ENCODE peak calls at places on chromosome 5, in four cellular contexts. One of them, this sample, is unnamed.

GRCh38 chr5:88826959-88827585 is 55.9 kb downstream of the MEF2C start:
- DNase-seq in hypothalamus: no peak
- DNase-seq in lung: no peak
- DNase-seq in HT-29: peak
- DNase-seq in this sample: no peak

GRCh38 chr5:141734501-141735231 is 52.6 kb upstream of the ARAP3 start:
- DNase-seq in hypothalamus: no peak
- DNase-seq in HT-29: peak
- DNase-seq in lung: no peak
- DNase-seq in this sample: no peak

GRCh38 chr5:82277613-82277986 is 554 bp downstream of the RPS23 start:
- DNase-seq in lung: no peak
- DNase-seq in hypothalamus: no peak
- DNase-seq in HT-29: no peak
- DNase-seq in this sample: no peak

GRCh38 chr5:10351199-10351881 is 2.2 kb upstream of the MARCHF6 start:
- DNase-seq in lung: no peak
- DNase-seq in HT-29: no peak
- DNase-seq in hypothalamus: no peak
- DNase-seq in this sample: peak

GRCh38 chr5:169296456-169297220 is 4.3 kb downstream of the SLIT3 start:
- DNase-seq in hypothalamus: no peak
- DNase-seq in lung: peak
- DNase-seq in HT-29: no peak
- DNase-seq in this sample: no peak

GRCh38 chr5:1118231-1118698 is 6.4 kb upstream of the SLC12A7 start:
- DNase-seq in lung: no peak
- DNase-seq in hypothalamus: no peak
- DNase-seq in HT-29: peak
- DNase-seq in this sample: no peak

GRCh38 chr5:2143646-2144386 is 261.1 kb upstream of the IRX4 start:
- DNase-seq in lung: no peak
- DNase-seq in HT-29: no peak
- DNase-seq in hypothalamus: no peak
- DNase-seq in this sample: no peak

GRCh38 chr5:27038476-27038875 is at the start of gene CDH9:
- DNase-seq in HT-29: no peak
- DNase-seq in lung: no peak
- DNase-seq in hypothalamus: no peak
- DNase-seq in this sample: no peak

GRCh38 chr5:10935536-10935935 is 174.5 kb upstream of the DAP start:
- DNase-seq in hypothalamus: no peak
- DNase-seq in HT-29: no peak
- DNase-seq in lung: no peak
- DNase-seq in this sample: no peak

GRCh38 chr5:103021310-103021709 is 98.6 kb downstream of the GIN1 start:
- DNase-seq in lung: no peak
- DNase-seq in hypothalamus: no peak
- DNase-seq in HT-29: no peak
- DNase-seq in this sample: no peak

GRCh38 chr5:67249590-67249895 is 52.9 kb upstream of the CD180 start:
- DNase-seq in hypothalamus: no peak
- DNase-seq in HT-29: no peak
- DNase-seq in lung: no peak
- DNase-seq in this sample: no peak

GRCh38 chr5:81789033-81789432 is 38.1 kb upstream of the SSBP2 start:
- DNase-seq in HT-29: no peak
- DNase-seq in lung: no peak
- DNase-seq in hypothalamus: no peak
- DNase-seq in this sample: no peak

GRCh38 chr5:67493676-67494075 is 297.1 kb upstream of the CD180 start:
- DNase-seq in HT-29: peak
- DNase-seq in lung: no peak
- DNase-seq in hypothalamus: no peak
- DNase-seq in this sample: peak

GRCh38 chr5:177958696-177959095 is 37.3 kb downstream of the PROP1 start:
- DNase-seq in lung: no peak
- DNase-seq in HT-29: no peak
- DNase-seq in hypothalamus: no peak
- DNase-seq in this sample: no peak

GRCh38 chr5:112125910-112126309 is 293.2 kb downstream of the EPB41L4A start:
- DNase-seq in hypothalamus: no peak
- DNase-seq in HT-29: no peak
- DNase-seq in lung: no peak
- DNase-seq in this sample: no peak

GRCh38 chr5:116789522-116789921 is 214.9 kb upstream of the SEMA6A start:
- DNase-seq in lung: no peak
- DNase-seq in hypothalamus: no peak
- DNase-seq in HT-29: no peak
- DNase-seq in this sample: no peak

This sample was measured in HepG2.